ENCODE peak calls at places on chromosome 15, in seven cellular contexts. B is dorsolateral prefrontal cortex; P is stimulated activated CD8-positive, alpha-beta memory T cell treated with anti-CD3 and anti-CD28 coated beads, Interleukin-15, amount 100 ng/mL, for 24 hours; S is CD4-positive, alpha-beta T cell; H is amniotic stem cell; D is neuronal stem cell; Z is CD8-positive, alpha-beta T cell. R is an unnamed sample.

GRCh38 chr15:80989518-80990478 is at the start of gene MESD:
- DNase-seq in S (peak; percentile 97), H (peak; percentile 91), D (peak; percentile 93), B (peak; percentile 96), Z (peak; percentile 91), P (peak; percentile 98), R (peak; percentile 93)

GRCh38 chr15:64144565-64145281 is 6.8 kb upstream of the SNX22 start:
- DNase-seq in P (no peak), D (no peak), Z (no peak), B (no peak), H (no peak), S (no peak), R (no peak)

GRCh38 chr15:39583586-39584265 is 2.8 kb downstream of the THBS1 start:
- DNase-seq in H (no peak), S (no peak), P (no peak), D (no peak), B (no peak), Z (no peak), R (no peak)

GRCh38 chr15:66935688-66936087 is 129.7 kb upstream of the SMAD3 start:
- DNase-seq in B (no peak), Z (no peak), H (no peak), D (no peak), P (no peak), S (no peak), R (no peak)

GRCh38 chr15:41018534-41018933 is 65.3 kb downstream of the CHAC1 start:
- DNase-seq in B (no peak), Z (no peak), H (no peak), D (no peak), S (no peak), P (no peak), R (no peak)

GRCh38 chr15:101052681-101053121 is 133.5 kb downstream of the LRRK1 start:
- DNase-seq in P (no peak), H (no peak), S (no peak), B (no peak), D (no peak), Z (no peak), R (no peak)

GRCh38 chr15:60116456-60117089 is 112.5 kb downstream of the FOXB1 start:
- DNase-seq in H (no peak), S (no peak), P (no peak), D (no peak), Z (no peak), B (no peak), R (no peak)

GRCh38 chr15:96273317-96274086 is 57.0 kb upstream of the NR2F2 start:
- DNase-seq in D (no peak), P (no peak), B (no peak), Z (no peak), S (no peak), H (peak; percentile 66), R (no peak)

GRCh38 chr15:56491110-56491722 is 26.3 kb upstream of the MNS1 start:
- DNase-seq in D (peak; percentile 59), B (peak; percentile 76), Z (peak; percentile 19), H (peak; percentile 28), S (peak; percentile 27), P (no peak), R (peak; percentile 29)

GRCh38 chr15:25933456-25934158 is 70.5 kb upstream of the ATP10A start:
- DNase-seq in P (peak; percentile 17), B (no peak), S (peak; percentile 53), D (peak; percentile 51), H (peak; percentile 64), Z (peak; percentile 42), R (peak; percentile 60)

GRCh38 chr15:100193277-100193860 is 148.4 kb downstream of the ADAMTS17 start:
- DNase-seq in B (no peak), S (no peak), H (no peak), D (no peak), Z (no peak), P (no peak), R (no peak)

GRCh38 chr15:46489276-46489675 is 854.4 kb downstream of the SQOR start:
- DNase-seq in Z (no peak), D (no peak), P (no peak), B (no peak), S (no peak), H (no peak), R (no peak)

GRCh38 chr15:31145271-31145911 is 43.9 kb upstream of the TRPM1 start:
- DNase-seq in D (no peak), P (no peak), B (no peak), S (no peak), H (no peak), Z (no peak), R (no peak)

GRCh38 chr15:22959451-22960101 is 20.6 kb downstream of the CYFIP1 start:
- DNase-seq in P (no peak), H (no peak), B (peak; percentile 37), Z (no peak), D (no peak), S (no peak), R (no peak)

GRCh38 chr15:41772720-41773331 is 1.5 kb upstream of the MAPKBP1 start:
- DNase-seq in H (peak; percentile 56), P (no peak), S (peak; percentile 48), Z (peak; percentile 24), D (no peak), B (no peak), R (peak; percentile 66)